ENCODE peak calls at places on chromosomes 3 and 15, in nine cellular contexts. U is DMS 273 treated with DMSO at 0.1 percent for 48 hours; K is progenitor cell of endocrine pancreas; E is activated T-cell treated with anti-CD3 and anti-CD28 coated beads for 24 hours; P is GM04504; G is hepatic stellate cell; M is LoVo; V is sciatic nerve; J is activated CD4-positive, alpha-beta T cell treated with anti-CD3 and anti-CD28 coated beads for 4 hours. R is an unnamed sample.

GRCh38 chr3:64179860-64180259 is 45.4 kb downstream of the PRICKLE2 start:
- DNase-seq in U (no peak), K (no peak), E (no peak), P (no peak), G (no peak), M (no peak), V (no peak), J (no peak), R (no peak)

GRCh38 chr3:69568458-69568857 is 170.8 kb upstream of the MITF start:
- DNase-seq in U (no peak), K (no peak), E (no peak), P (no peak), G (no peak), M (no peak), V (no peak), J (no peak), R (no peak)

GRCh38 chr3:102979682-102980378 is 545.0 kb downstream of the ZPLD1 start:
- DNase-seq in U (peak), K (no peak), E (no peak), P (peak), G (no peak), M (no peak), V (peak), J (no peak), R (no peak)

GRCh38 chr15:90239371-90239770 is 5.4 kb downstream of the GDPGP1 start:
- DNase-seq in U (no peak), K (no peak), E (no peak), P (no peak), G (no peak), M (no peak), V (no peak), J (no peak), R (no peak)

GRCh38 chr3:72391659-72392058 is 456.6 kb downstream of the SHQ1 start:
- DNase-seq in U (no peak), K (no peak), E (no peak), P (no peak), G (no peak), M (no peak), V (no peak), J (no peak), R (no peak)

GRCh38 chr3:32292085-32292796 is 53.8 kb downstream of the CMTM8 start:
- DNase-seq in U (no peak), K (no peak), E (no peak), P (no peak), G (no peak), M (no peak), V (no peak), J (no peak), R (no peak)

GRCh38 chr3:46848271-46849097 is 14.8 kb downstream of the MYL3 start:
- DNase-seq in U (no peak), K (no peak), E (no peak), P (no peak), G (peak), M (no peak), V (peak), J (peak), R (no peak)

GRCh38 chr3:45640091-45640507 is 45.5 kb downstream of the LIMD1 start:
- DNase-seq in U (no peak), K (no peak), E (no peak), P (no peak), G (no peak), M (no peak), V (no peak), J (no peak), R (no peak)

GRCh38 chr15:31442203-31443090 is 115.8 kb downstream of the KLF13 start:
- DNase-seq in U (peak), K (no peak), E (no peak), P (peak), G (peak), M (no peak), V (no peak), J (no peak), R (no peak)

R was measured in effector memory CD4-positive, alpha-beta T cell.